ENCODE peak calls at places on chromosomes 4 and X, in seven cellular contexts. P, C, S, G, Q, N and Z are unnamed samples.

GRCh38 chr4:87532109-87532508 is 2.9 kb upstream of the SPARCL1 start:
- DNase-seq in P (no peak), C (no peak), S (no peak), G (no peak), Q (no peak), N (no peak), Z (no peak)

GRCh38 chrX:10172867-10173266 is 16.1 kb downstream of the CLCN4 start:
- DNase-seq in P (no peak), C (no peak), S (no peak), G (peak; percentile 42), Q (no peak), N (no peak), Z (no peak)

GRCh38 chr4:4394644-4395043 is 7.7 kb downstream of the NSG1 start:
- DNase-seq in P (no peak), C (no peak), S (no peak), G (peak; percentile 7), Q (no peak), N (no peak), Z (no peak)

GRCh38 chrX:34521563-34521962 is 135.5 kb downstream of the TMEM47 start:
- DNase-seq in P (no peak), C (no peak), S (no peak), G (peak; percentile 33), Q (no peak), N (no peak), Z (no peak)

GRCh38 chr4:30380404-30380998 is 339.7 kb upstream of the PCDH7 start:
- DNase-seq in P (no peak), C (no peak), S (no peak), G (peak; percentile 71), Q (peak; percentile 62), N (peak; percentile 44), Z (peak; percentile 12)

GRCh38 chr4:42151568-42152506 is 618 bp downstream of the BEND4 start:
- DNase-seq in P (peak; percentile 82), C (no peak), S (peak; percentile 5), G (no peak), Q (peak; percentile 72), N (no peak), Z (peak; percentile 91)

GRCh38 chrX:45295587-45295986 is 94.9 kb upstream of the DIPK2B start:
- DNase-seq in P (no peak), C (no peak), S (no peak), G (peak; percentile 75), Q (peak; percentile 45), N (peak; percentile 53), Z (no peak)

GRCh38 chr4:109978704-109979103 is 66.0 kb downstream of the EGF start:
- DNase-seq in P (no peak), C (no peak), S (no peak), G (no peak), Q (no peak), N (no peak), Z (no peak)

GRCh38 chr4:123505457-123506310 is 109.1 kb downstream of the SPRY1 start:
- DNase-seq in P (peak; percentile 46), C (peak; percentile 67), S (no peak), G (peak; percentile 66), Q (peak; percentile 76), N (peak; percentile 55), Z (peak; percentile 14)

GRCh38 chr4:41160010-41160789 is 54.1 kb downstream of the APBB2 start:
- DNase-seq in P (no peak), C (no peak), S (no peak), G (peak; percentile 90), Q (no peak), N (peak; percentile 92), Z (no peak)

GRCh38 chr4:63582997-63583396 is 826.3 kb downstream of the TECRL start:
- DNase-seq in P (no peak), C (no peak), S (no peak), G (no peak), Q (no peak), N (no peak), Z (no peak)

GRCh38 chr4:43339435-43339834 is 446.9 kb downstream of the GRXCR1 start:
- DNase-seq in P (no peak), C (no peak), S (no peak), G (peak; percentile 69), Q (no peak), N (peak; percentile 59), Z (no peak)

GRCh38 chrX:48631376-48632090 is 34.2 kb downstream of the WDR13 start:
- DNase-seq in P (peak; percentile 68), C (peak; percentile 55), S (peak; percentile 47), G (peak; percentile 96), Q (peak; percentile 74), N (peak; percentile 44), Z (peak; percentile 77)

GRCh38 chrX:153460826-153461225 is 9.6 kb downstream of the HAUS7 start:
- DNase-seq in P (peak; percentile 32), C (no peak), S (peak; percentile 43), G (peak; percentile 69), Q (peak; percentile 63), N (no peak), Z (peak; percentile 61)

GRCh38 chr4:140568507-140569306 is at the start of gene UCP1:
- DNase-seq in P (no peak), C (peak; percentile 14), S (no peak), G (peak; percentile 3), Q (peak; percentile 72), N (no peak), Z (no peak)

GRCh38 chr4:89158884-89159503 is 47.7 kb downstream of the TIGD2 start:
- DNase-seq in P (no peak), C (no peak), S (no peak), G (peak; percentile 75), Q (peak; percentile 55), N (no peak), Z (peak; percentile 22)

GRCh38 chrX:31546130-31546529 is 474.3 kb upstream of the FTHL17 start:
- DNase-seq in P (no peak), C (no peak), S (no peak), G (peak; percentile 69), Q (no peak), N (peak; percentile 28), Z (no peak)

GRCh38 chrX:132071260-132071659 is 48.2 kb downstream of the STK26 start:
- DNase-seq in P (no peak), C (no peak), S (no peak), G (peak; percentile 27), Q (peak; percentile 12), N (no peak), Z (no peak)

GRCh38 chr4:24778427-24779225 is 16.7 kb upstream of the SOD3 start:
- DNase-seq in P (no peak), C (peak; percentile 28), S (no peak), G (peak; percentile 97), Q (no peak), N (no peak), Z (no peak)

GRCh38 chr4:37770016-37770415 is 56.5 kb upstream of the PGM2 start:
- DNase-seq in P (no peak), C (no peak), S (no peak), G (peak; percentile 73), Q (no peak), N (peak; percentile 9), Z (no peak)

DNA sequence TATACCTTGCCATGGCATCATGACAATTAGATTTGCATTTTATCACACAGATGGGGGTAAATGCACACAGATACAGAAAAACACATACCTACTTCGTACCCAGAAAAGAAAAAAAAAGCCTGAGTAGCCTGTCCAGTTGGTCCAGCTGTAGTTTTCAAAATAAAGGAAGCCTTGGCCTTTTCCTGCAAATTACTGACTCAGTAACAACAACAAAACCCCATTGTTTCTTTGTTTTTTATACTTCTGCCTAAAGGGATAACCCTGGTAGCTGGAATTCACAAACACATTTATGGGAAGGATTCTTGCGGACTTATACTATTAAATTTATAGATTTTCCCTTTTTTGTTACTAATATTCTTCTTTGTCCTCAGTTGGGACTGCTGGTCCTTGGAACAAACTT is 156.4 kb upstream of the PCDH10 start:
- DNase-seq in P (no peak), C (no peak), S (no peak), G (no peak), Q (no peak), N (no peak), Z (no peak)
- TF ChIP-seq CTCF in P (no peak), C (no peak), S (no peak), G (no peak), Q (no peak), N (no peak), Z (no peak)

GRCh38 chr4:997375-998071 is 4.3 kb upstream of the SLC26A1 start:
- DNase-seq in P (no peak), C (no peak), S (no peak), G (no peak), Q (peak; percentile 68), N (no peak), Z (no peak)

GRCh38 chr4:996030-996993 is 3.1 kb upstream of the SLC26A1 start:
- DNase-seq in P (no peak), C (no peak), S (no peak), G (no peak), Q (no peak), N (no peak), Z (no peak)

GRCh38 chr4:996994-997374 is 3.8 kb upstream of the SLC26A1 start:
- DNase-seq in P (no peak), C (no peak), S (no peak), G (no peak), Q (no peak), N (no peak), Z (no peak)

GRCh38 chr4:993111-994029 is at the start of gene SLC26A1:
- DNase-seq in P (no peak), C (no peak), S (no peak), G (no peak), Q (no peak), N (no peak), Z (no peak)

DNA sequence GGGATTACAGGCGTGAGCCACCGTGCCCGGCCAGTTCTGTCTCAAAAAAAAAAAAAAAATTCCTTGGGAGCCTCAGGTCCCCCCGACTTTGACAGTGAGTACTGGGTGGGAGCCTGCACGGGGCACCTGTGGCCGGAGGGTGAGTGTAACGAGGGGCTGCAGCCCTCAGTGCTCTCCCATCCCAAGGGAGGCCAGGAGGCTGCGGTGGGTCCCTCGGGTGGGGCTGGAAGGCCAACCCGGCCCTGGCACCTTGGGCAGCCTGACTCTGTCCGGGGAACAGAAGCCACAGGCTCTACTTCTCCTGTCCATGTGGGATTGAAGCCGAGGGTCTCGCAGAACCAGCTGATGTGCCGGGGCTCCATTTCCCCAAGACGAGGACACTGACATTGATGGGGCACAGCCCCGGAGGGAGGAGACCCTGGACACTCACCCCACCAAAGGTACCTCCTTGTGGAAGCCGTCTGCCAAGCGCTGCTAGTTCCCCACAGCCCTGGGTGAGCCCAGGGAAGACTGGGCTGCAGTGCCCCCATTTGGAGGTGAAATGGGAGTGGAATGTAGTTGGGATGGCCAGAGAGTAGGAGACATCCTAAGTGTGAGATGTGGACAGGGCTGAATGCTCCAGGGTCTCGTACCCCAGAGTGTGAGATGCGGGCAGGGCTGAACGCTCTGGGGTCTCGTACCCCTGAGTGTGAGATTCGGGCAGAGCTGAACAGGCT is 2.3 kb upstream of the SLC26A1 start:
- DNase-seq in P (no peak), C (no peak), S (no peak), G (no peak), Q (no peak), N (no peak), Z (no peak)
- TF ChIP-seq CTCF in P (no peak), C (no peak), S (no peak), G (peak; percentile 15), Q (peak; percentile 4), N (no peak), Z (no peak)

GRCh38 chrX:85611926-85612325 is 232.5 kb upstream of the POF1B start:
- DNase-seq in P (no peak), C (no peak), S (no peak), G (peak; percentile 27), Q (no peak), N (no peak), Z (peak; percentile 3)
- TF ChIP-seq CTCF in P (no peak), C (peak; percentile 29), S (no peak), G (peak; percentile 38), Q (no peak), N (peak; percentile 15), Z (peak; percentile 33)

GRCh38 chr4:189912170-189912569 is 28.5 kb upstream of the FRG1 start:
- DNase-seq in P (no peak), C (no peak), S (no peak), G (no peak), Q (no peak), N (no peak), Z (no peak)
- TF ChIP-seq CTCF in P (no peak), C (peak; percentile 46), S (peak; percentile 37), G (peak; percentile 56), Q (peak; percentile 28), N (peak; percentile 48), Z (no peak)